ENCODE peak calls at places on chromosomes 5 and 9, in seven cellular contexts. One of them, this sample, is unnamed.

GRCh38 chr5:158845941-158846340 is 253.8 kb downstream of the EBF1 start:
- DNase-seq in CD14-positive monocyte: no peak
- DNase-seq in BJ: no peak
- DNase-seq in upper lobe of right lung: no peak
- DNase-seq in HCT116: no peak
- DNase-seq in IMR-90: no peak
- DNase-seq in AG04450: no peak
- DNase-seq in this sample: no peak

GRCh38 chr5:124841829-124842712 is 95.6 kb upstream of the ZNF608 start:
- DNase-seq in CD14-positive monocyte: no peak
- DNase-seq in AG04450: no peak
- DNase-seq in IMR-90: peak; percentile 12
- DNase-seq in HCT116: no peak
- DNase-seq in upper lobe of right lung: no peak
- DNase-seq in BJ: no peak
- DNase-seq in this sample: peak; percentile 86

GRCh38 chr5:28117273-28118065 is 1079.1 kb upstream of the CDH9 start:
- DNase-seq in AG04450: no peak
- DNase-seq in upper lobe of right lung: no peak
- DNase-seq in CD14-positive monocyte: no peak
- DNase-seq in HCT116: no peak
- DNase-seq in IMR-90: no peak
- DNase-seq in BJ: no peak
- DNase-seq in this sample: no peak

GRCh38 chr5:10987881-10988504 is 227.0 kb upstream of the DAP start:
- DNase-seq in BJ: no peak
- DNase-seq in IMR-90: no peak
- DNase-seq in AG04450: no peak
- DNase-seq in upper lobe of right lung: peak; percentile 86
- DNase-seq in CD14-positive monocyte: no peak
- DNase-seq in HCT116: peak; percentile 42
- DNase-seq in this sample: peak; percentile 87

GRCh38 chr9:97555164-97555563 is 53.7 kb downstream of the TMOD1 start:
- DNase-seq in BJ: no peak
- DNase-seq in IMR-90: peak; percentile 13
- DNase-seq in CD14-positive monocyte: no peak
- DNase-seq in upper lobe of right lung: peak; percentile 12
- DNase-seq in AG04450: no peak
- DNase-seq in HCT116: no peak
- DNase-seq in this sample: no peak

GRCh38 chr5:67015577-67016290 is 180.9 kb downstream of the CD180 start:
- DNase-seq in upper lobe of right lung: no peak
- DNase-seq in BJ: no peak
- DNase-seq in HCT116: no peak
- DNase-seq in CD14-positive monocyte: no peak
- DNase-seq in IMR-90: peak; percentile 86
- DNase-seq in AG04450: peak; percentile 46
- DNase-seq in this sample: no peak

GRCh38 chr5:33306758-33307157 is 134.0 kb upstream of the TARS1 start:
- DNase-seq in upper lobe of right lung: no peak
- DNase-seq in HCT116: no peak
- DNase-seq in IMR-90: no peak
- DNase-seq in CD14-positive monocyte: no peak
- DNase-seq in AG04450: no peak
- DNase-seq in BJ: no peak
- DNase-seq in this sample: no peak

GRCh38 chr9:127451681-127452480 is 571 bp downstream of the LRSAM1 start:
- DNase-seq in IMR-90: peak; percentile 57
- DNase-seq in HCT116: no peak
- DNase-seq in BJ: no peak
- DNase-seq in AG04450: no peak
- DNase-seq in CD14-positive monocyte: no peak
- DNase-seq in upper lobe of right lung: peak; percentile 79
- DNase-seq in this sample: no peak

GRCh38 chr5:6686916-6687409 is 26.3 kb upstream of the TENT4A start:
- DNase-seq in upper lobe of right lung: no peak
- DNase-seq in BJ: no peak
- DNase-seq in AG04450: no peak
- DNase-seq in CD14-positive monocyte: no peak
- DNase-seq in IMR-90: peak; percentile 60
- DNase-seq in HCT116: no peak
- DNase-seq in this sample: no peak

GRCh38 chr9:131443648-131444047 is 49.8 kb downstream of the PRRC2B start:
- DNase-seq in HCT116: no peak
- DNase-seq in AG04450: no peak
- DNase-seq in upper lobe of right lung: no peak
- DNase-seq in BJ: no peak
- DNase-seq in CD14-positive monocyte: no peak
- DNase-seq in IMR-90: no peak
- DNase-seq in this sample: no peak

GRCh38 chr5:141879941-141880738 is 1.9 kb upstream of the PCDH1 start:
- DNase-seq in CD14-positive monocyte: no peak
- DNase-seq in AG04450: no peak
- DNase-seq in upper lobe of right lung: no peak
- DNase-seq in HCT116: no peak
- DNase-seq in BJ: no peak
- DNase-seq in IMR-90: no peak
- DNase-seq in this sample: no peak

GRCh38 chr5:127080001-127080478 is 6.7 kb upstream of the C5orf63 start:
- DNase-seq in CD14-positive monocyte: no peak
- DNase-seq in upper lobe of right lung: no peak
- DNase-seq in HCT116: no peak
- DNase-seq in BJ: no peak
- DNase-seq in AG04450: no peak
- DNase-seq in IMR-90: no peak
- DNase-seq in this sample: no peak

GRCh38 chr9:100011062-100011681 is 87.6 kb downstream of the ERP44 start:
- DNase-seq in AG04450: no peak
- DNase-seq in HCT116: peak; percentile 59
- DNase-seq in upper lobe of right lung: no peak
- DNase-seq in IMR-90: peak; percentile 67
- DNase-seq in CD14-positive monocyte: no peak
- DNase-seq in BJ: no peak
- DNase-seq in this sample: no peak

GRCh38 chr9:98572054-98572627 is 136.6 kb downstream of the GABBR2 start:
- DNase-seq in AG04450: no peak
- DNase-seq in upper lobe of right lung: no peak
- DNase-seq in IMR-90: peak; percentile 36
- DNase-seq in HCT116: no peak
- DNase-seq in CD14-positive monocyte: no peak
- DNase-seq in BJ: no peak
- DNase-seq in this sample: no peak

GRCh38 chr9:132249123-132249522 is 87.3 kb downstream of the NTNG2 start:
- DNase-seq in CD14-positive monocyte: no peak
- DNase-seq in upper lobe of right lung: peak; percentile 90
- DNase-seq in BJ: no peak
- DNase-seq in HCT116: no peak
- DNase-seq in AG04450: no peak
- DNase-seq in IMR-90: no peak
- DNase-seq in this sample: no peak

GRCh38 chr9:37167456-37167855 is 47.1 kb downstream of the ZCCHC7 start:
- DNase-seq in CD14-positive monocyte: no peak
- DNase-seq in HCT116: no peak
- DNase-seq in IMR-90: peak; percentile 12
- DNase-seq in AG04450: no peak
- DNase-seq in BJ: no peak
- DNase-seq in upper lobe of right lung: no peak
- DNase-seq in this sample: no peak

GRCh38 chr5:31187591-31187990 is 5.9 kb upstream of the CDH6 start:
- DNase-seq in upper lobe of right lung: no peak
- DNase-seq in BJ: no peak
- DNase-seq in AG04450: no peak
- DNase-seq in HCT116: no peak
- DNase-seq in CD14-positive monocyte: no peak
- DNase-seq in IMR-90: no peak
- DNase-seq in this sample: no peak

GRCh38 chr9:117662651-117663050 is 41.6 kb upstream of the TLR4 start:
- DNase-seq in AG04450: no peak
- DNase-seq in CD14-positive monocyte: no peak
- DNase-seq in IMR-90: no peak
- DNase-seq in HCT116: no peak
- DNase-seq in BJ: no peak
- DNase-seq in upper lobe of right lung: no peak
- DNase-seq in this sample: no peak

GRCh38 chr9:121071356-121071755 is 3.4 kb upstream of the CNTRL start:
- DNase-seq in IMR-90: no peak
- DNase-seq in HCT116: no peak
- DNase-seq in AG04450: no peak
- DNase-seq in CD14-positive monocyte: no peak
- DNase-seq in BJ: no peak
- DNase-seq in upper lobe of right lung: no peak
- DNase-seq in this sample: no peak

GRCh38 chr5:1537166-1538154 is 13.7 kb upstream of the LPCAT1 start:
- DNase-seq in upper lobe of right lung: peak; percentile 46
- DNase-seq in BJ: no peak
- DNase-seq in HCT116: no peak
- DNase-seq in AG04450: no peak
- DNase-seq in CD14-positive monocyte: no peak
- DNase-seq in IMR-90: no peak
- DNase-seq in this sample: peak; percentile 38

GRCh38 chr5:138579517-138579863 is 4.3 kb upstream of the HSPA9 start:
- DNase-seq in HCT116: no peak
- DNase-seq in IMR-90: no peak
- DNase-seq in upper lobe of right lung: no peak
- DNase-seq in BJ: no peak
- DNase-seq in AG04450: no peak
- DNase-seq in CD14-positive monocyte: no peak
- DNase-seq in this sample: no peak
- TF ChIP-seq CTCF in HCT116: no peak
- TF ChIP-seq CTCF in IMR-90: no peak
- TF ChIP-seq CTCF in upper lobe of right lung: no peak
- TF ChIP-seq CTCF in BJ: no peak
- TF ChIP-seq CTCF in AG04450: no peak
- TF ChIP-seq CTCF in CD14-positive monocyte: peak; percentile 45
- TF ChIP-seq CTCF in this sample: no peak

GRCh38 chr9:108443741-108444140 is 412.0 kb downstream of the ACTL7B start:
- DNase-seq in IMR-90: peak; percentile 71
- DNase-seq in BJ: peak; percentile 41
- DNase-seq in upper lobe of right lung: no peak
- DNase-seq in AG04450: peak; percentile 18
- DNase-seq in HCT116: no peak
- DNase-seq in CD14-positive monocyte: no peak
- DNase-seq in this sample: no peak
- TF ChIP-seq CTCF in IMR-90: peak; percentile 17
- TF ChIP-seq CTCF in BJ: peak; percentile 17
- TF ChIP-seq CTCF in upper lobe of right lung: no peak
- TF ChIP-seq CTCF in AG04450: peak; percentile 25
- TF ChIP-seq CTCF in HCT116: no peak
- TF ChIP-seq CTCF in CD14-positive monocyte: no peak
- TF ChIP-seq CTCF in this sample: peak; percentile 30

DNA sequence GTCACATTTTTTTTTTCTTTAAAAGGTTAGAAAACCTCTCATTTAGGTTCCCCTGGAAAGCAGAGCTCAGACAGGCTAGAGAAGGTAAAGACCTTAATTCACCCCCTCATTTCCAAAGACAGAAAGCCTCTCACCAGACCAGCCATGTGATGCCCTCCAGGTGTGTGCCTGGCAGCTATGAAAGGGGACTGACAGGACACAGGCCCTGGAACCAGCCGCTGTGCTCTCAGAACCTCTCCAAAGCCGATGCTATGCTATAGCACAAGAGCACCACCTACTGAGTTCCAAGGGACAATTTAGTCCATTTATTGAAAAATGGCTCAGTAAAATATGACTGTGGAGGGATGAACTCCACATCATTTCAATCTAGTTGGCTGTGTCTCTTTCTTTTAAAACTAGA is 48.8 kb downstream of the FANCC start:
- DNase-seq in BJ: no peak
- DNase-seq in HCT116: peak; percentile 10
- DNase-seq in IMR-90: peak; percentile 41
- DNase-seq in upper lobe of right lung: no peak
- DNase-seq in CD14-positive monocyte: no peak
- DNase-seq in AG04450: no peak
- DNase-seq in this sample: no peak
- TF ChIP-seq CTCF in BJ: peak; percentile 43
- TF ChIP-seq CTCF in HCT116: peak; percentile 30
- TF ChIP-seq CTCF in IMR-90: peak; percentile 49
- TF ChIP-seq CTCF in upper lobe of right lung: peak; percentile 24
- TF ChIP-seq CTCF in CD14-positive monocyte: no peak
- TF ChIP-seq CTCF in AG04450: peak; percentile 52
- TF ChIP-seq CTCF in this sample: peak; percentile 65

GRCh38 chr5:71456362-71456743 is 902 bp downstream of the BDP1 start:
- DNase-seq in IMR-90: no peak
- DNase-seq in CD14-positive monocyte: no peak
- DNase-seq in upper lobe of right lung: no peak
- DNase-seq in AG04450: no peak
- DNase-seq in BJ: no peak
- DNase-seq in HCT116: no peak
- DNase-seq in this sample: no peak

GRCh38 chr5:71454913-71455312 is 538 bp upstream of the BDP1 start:
- DNase-seq in AG04450: no peak
- DNase-seq in HCT116: no peak
- DNase-seq in IMR-90: no peak
- DNase-seq in CD14-positive monocyte: no peak
- DNase-seq in upper lobe of right lung: no peak
- DNase-seq in BJ: no peak
- DNase-seq in this sample: no peak

GRCh38 chr5:71457106-71457505 is 1.7 kb downstream of the BDP1 start:
- DNase-seq in HCT116: no peak
- DNase-seq in CD14-positive monocyte: no peak
- DNase-seq in IMR-90: no peak
- DNase-seq in AG04450: no peak
- DNase-seq in BJ: no peak
- DNase-seq in upper lobe of right lung: no peak
- DNase-seq in this sample: no peak

GRCh38 chr5:71452876-71453275 is 2.6 kb upstream of the BDP1 start:
- DNase-seq in CD14-positive monocyte: no peak
- DNase-seq in BJ: no peak
- DNase-seq in HCT116: no peak
- DNase-seq in IMR-90: no peak
- DNase-seq in AG04450: no peak
- DNase-seq in upper lobe of right lung: no peak
- DNase-seq in this sample: no peak

DNA sequence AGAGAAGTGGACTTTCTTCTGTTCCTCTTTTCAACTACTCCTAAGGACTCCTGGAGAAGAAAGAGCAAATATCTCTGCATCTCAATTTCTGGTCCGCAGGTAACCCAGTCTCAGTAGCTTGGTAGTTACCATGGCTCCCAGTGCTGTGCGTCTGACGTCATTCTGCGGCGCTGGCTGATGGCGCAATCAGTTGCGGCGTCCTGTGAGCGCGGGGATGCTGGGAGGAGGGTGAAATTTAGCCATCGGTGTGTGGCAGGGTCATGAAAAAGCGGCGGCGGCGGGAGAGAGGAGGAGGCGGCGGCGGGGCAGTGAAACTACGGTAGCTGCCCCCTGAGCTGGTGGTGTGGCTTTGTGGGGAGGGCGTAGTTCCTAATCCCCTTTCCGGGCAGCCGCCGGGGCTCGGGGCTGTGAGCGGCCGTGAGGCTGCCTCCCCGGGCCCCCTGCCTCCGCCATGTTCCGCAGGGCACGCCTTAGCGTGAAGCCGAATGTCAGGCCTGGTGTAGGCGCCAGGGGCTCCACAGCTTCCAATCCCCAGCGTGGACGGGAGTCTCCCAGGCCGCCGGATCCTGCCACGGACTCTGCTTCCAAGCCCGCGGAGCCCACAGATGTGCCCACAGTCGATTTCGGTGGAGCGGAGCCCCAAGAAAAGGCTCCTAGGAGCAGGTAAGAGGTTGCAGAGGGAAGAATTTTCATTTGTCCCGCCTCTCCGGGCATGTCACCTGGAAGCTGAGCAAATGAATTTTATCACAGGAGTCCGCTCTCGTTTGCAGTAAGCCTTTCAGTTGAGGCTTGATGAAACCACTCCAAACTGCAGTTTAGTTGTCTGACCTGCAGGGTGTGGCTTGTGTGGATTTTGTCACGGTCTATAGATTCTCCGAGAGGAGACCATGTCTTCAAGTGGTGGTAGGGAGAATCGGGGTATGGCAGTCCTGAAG is at the start of gene BDP1:
- DNase-seq in HCT116: peak; percentile 92
- DNase-seq in IMR-90: peak; percentile 93
- DNase-seq in AG04450: peak; percentile 73
- DNase-seq in BJ: peak; percentile 52
- DNase-seq in CD14-positive monocyte: peak; percentile 89
- DNase-seq in upper lobe of right lung: peak; percentile 98
- DNase-seq in this sample: peak; percentile 97
- TF ChIP-seq CTCF in HCT116: peak; percentile 26
- TF ChIP-seq CTCF in IMR-90: peak; percentile 33
- TF ChIP-seq CTCF in AG04450: no peak
- TF ChIP-seq CTCF in BJ: peak; percentile 31
- TF ChIP-seq CTCF in CD14-positive monocyte: peak; percentile 52
- TF ChIP-seq CTCF in upper lobe of right lung: peak; percentile 33
- TF ChIP-seq CTCF in this sample: peak; percentile 41

This sample was measured in osteocyte.